ENCODE peak calls at places on chromosomes 7 and 10, in four cellular contexts. G is NCI-H2029, R is GM18507, L is nucleus accumbens. I is an unnamed sample.

GRCh38 chr7:13725591-13725990 is 263.9 kb downstream of the ETV1 start:
- DNase-seq in G (no peak), R (no peak), L (no peak), I (no peak)

GRCh38 chr10:3887404-3887803 is 102.4 kb upstream of the KLF6 start:
- DNase-seq in G (no peak), L (no peak), R (no peak), I (no peak)

GRCh38 chr7:151748733-151749132 is 128.2 kb downstream of the PRKAG2 start:
- DNase-seq in L (no peak), G (no peak), R (no peak), I (no peak)

GRCh38 chr7:21318916-21319270 is 109.0 kb upstream of the SP4 start:
- DNase-seq in G (no peak), L (no peak), R (no peak), I (no peak)

GRCh38 chr7:47045592-47045991 is 536.3 kb downstream of the TNS3 start:
- DNase-seq in R (no peak), G (no peak), L (no peak), I (no peak)

GRCh38 chr7:151078233-151079040 is 2.2 kb downstream of the FASTK start:
- DNase-seq in R (no peak), G (no peak), L (no peak), I (no peak)

GRCh38 chr10:122142652-122143237 is 128.4 kb upstream of the BTBD16 start:
- DNase-seq in G (no peak), R (peak; percentile 20), L (no peak), I (no peak)

GRCh38 chr10:29430101-29430500 is 141.2 kb downstream of the LYZL1 start:
- DNase-seq in R (no peak), G (no peak), L (no peak), I (no peak)

GRCh38 chr7:111560773-111561658 is 1.3 kb downstream of the IMMP2L start:
- DNase-seq in L (no peak), R (no peak), G (no peak), I (no peak)

GRCh38 chr7:24820730-24821044 is 63.4 kb upstream of the GSDME start:
- DNase-seq in L (no peak), R (no peak), G (peak; percentile 67), I (no peak)

GRCh38 chr7:31100445-31100844 is 48.3 kb downstream of the ADCYAP1R1 start:
- DNase-seq in R (no peak), L (no peak), G (no peak), I (no peak)

GRCh38 chr10:10872706-10873276 is 144.9 kb upstream of the CELF2 start:
- DNase-seq in R (no peak), L (no peak), G (no peak), I (no peak)

GRCh38 chr10:44335330-44336021 is 49.4 kb downstream of the CXCL12 start:
- DNase-seq in G (no peak), R (no peak), L (no peak), I (no peak)

GRCh38 chr7:105985821-105986220 is 22.8 kb downstream of the CDHR3 start:
- DNase-seq in R (no peak), L (no peak), G (no peak), I (no peak)

GRCh38 chr10:77428776-77429395 is 208.7 kb downstream of the KCNMA1 start:
- DNase-seq in R (no peak), L (no peak), G (no peak), I (no peak)

GRCh38 chr10:51960494-51960895 is 261.1 kb upstream of the CSTF2T start:
- DNase-seq in L (no peak), G (no peak), R (no peak), I (peak; percentile 21)

GRCh38 chr10:31927597-31928530 is 767 bp downstream of the ARHGAP12 start:
- DNase-seq in R (no peak), L (no peak), G (no peak), I (peak; percentile 50)

GRCh38 chr10:66292922-66293321 is 632.9 kb upstream of the LRRTM3 start:
- DNase-seq in R (no peak), L (no peak), G (no peak), I (no peak)

GRCh38 chr7:158391141-158391540 is 196.5 kb downstream of the PTPRN2 start:
- DNase-seq in R (no peak), G (no peak), L (no peak), I (no peak)

GRCh38 chr10:123140164-123140982 is 4.6 kb downstream of the HMX3 start:
- DNase-seq in G (no peak), R (no peak), L (no peak), I (no peak)

GRCh38 chr10:96585726-96586418 is 940 bp downstream of the TM9SF3 start:
- DNase-seq in L (no peak), G (no peak), R (no peak), I (no peak)

GRCh38 chr10:127148933-127149220 is 47.5 kb downstream of the INSYN2A start:
- DNase-seq in G (no peak), L (no peak), R (no peak), I (no peak)

GRCh38 chr7:55657654-55658053 is 85.4 kb upstream of the VOPP1 start:
- DNase-seq in G (no peak), R (no peak), L (no peak), I (no peak)

GRCh38 chr10:112722758-112723157 is 227.3 kb upstream of the TCF7L2 start:
- DNase-seq in G (no peak), R (no peak), L (no peak), I (no peak)

GRCh38 chr7:126450269-126450671 is 802.5 kb downstream of the GRM8 start:
- DNase-seq in G (no peak), L (no peak), R (no peak), I (no peak)

GRCh38 chr10:5861269-5862031 is 28.2 kb downstream of the ANKRD16 start:
- DNase-seq in R (no peak), L (no peak), G (no peak), I (no peak)

GRCh38 chr10:93941603-93942002 is 47.8 kb downstream of the SLC35G1 start:
- DNase-seq in G (no peak), R (no peak), L (no peak), I (no peak)

GRCh38 chr10:21372651-21373410 is 152.7 kb downstream of the SKIDA1 start:
- DNase-seq in L (no peak), R (peak; percentile 32), G (peak; percentile 24), I (peak; percentile 41)

GRCh38 chr10:125878957-125879835 is 1.9 kb downstream of the DHX32 start:
- DNase-seq in G (no peak), L (no peak), R (no peak), I (no peak)

GRCh38 chr10:13808556-13809391 is 222.0 kb downstream of the PRPF18 start:
- DNase-seq in G (peak; percentile 8), L (no peak), R (no peak), I (peak; percentile 66)

GRCh38 chr10:34298371-34298818 is 516.7 kb downstream of the PARD3 start:
- DNase-seq in L (no peak), R (no peak), G (no peak), I (no peak)

GRCh38 chr7:75652788-75653187 is 86.0 kb downstream of the HIP1 start:
- DNase-seq in L (no peak), G (no peak), R (no peak), I (no peak)

GRCh38 chr10:74598891-74599566 is 227.4 kb upstream of the KAT6B start:
- DNase-seq in R (no peak), G (no peak), L (no peak), I (no peak)

GRCh38 chr7:5633161-5634106 is 148.0 kb downstream of the RNF216 start:
- DNase-seq in R (no peak), L (no peak), G (no peak), I (no peak)

I was measured in NCI-H774.